ENCODE peak calls at places on chromosomes 4 and X, in four cellular contexts. T is posterior cingulate gyrus; O is activated CD8-positive, alpha-beta T cell treated with anti-CD3 and anti-CD28 coated beads, Interleukin-2, amount 10 ng/mL, durations not matched to agents 7 days and 5 days; B is activated naive CD4-positive, alpha-beta T cell treated with anti-CD3 and anti-CD28 coated beads for 36 hours. P is an unnamed sample.

GRCh38 chr4:16157609-16158503 is 68.4 kb downstream of the TAPT1 start:
- DNase-seq in T (no peak), O (no peak), B (no peak), P (no peak)

GRCh38 chr4:108536577-108536976 is 83.8 kb upstream of the RPL34 start:
- DNase-seq in T (no peak), O (no peak), B (peak; percentile 22), P (no peak)

GRCh38 chrX:38285649-38286048 is 41.7 kb downstream of the RPGR start:
- DNase-seq in T (no peak), O (no peak), B (no peak), P (no peak)

GRCh38 chrX:16665089-16665488 is 15.1 kb downstream of the S100G start:
- DNase-seq in T (no peak), O (no peak), B (no peak), P (no peak)

GRCh38 chr4:2792711-2793577 is at the start of gene SH3BP2:
- DNase-seq in T (peak; percentile 86), O (peak; percentile 57), B (peak; percentile 60), P (peak; percentile 82)

GRCh38 chr4:26884486-26884988 is 23.9 kb downstream of the STIM2 start:
- DNase-seq in T (no peak), O (no peak), B (no peak), P (no peak)

GRCh38 chr4:158667651-158668198 is 4.0 kb downstream of the C4orf46 start:
- DNase-seq in T (no peak), O (peak; percentile 39), B (peak; percentile 28), P (peak; percentile 74)

GRCh38 chr4:41179086-41179374 is 35.3 kb downstream of the APBB2 start:
- DNase-seq in T (no peak), O (no peak), B (no peak), P (no peak)

GRCh38 chr4:53055716-53056413 is 193.7 kb downstream of the RASL11B start:
- DNase-seq in T (no peak), O (no peak), B (no peak), P (no peak)

GRCh38 chr4:13918110-13918509 is 290.6 kb upstream of the BOD1L1 start:
- DNase-seq in T (no peak), O (no peak), B (no peak), P (no peak)

GRCh38 chr4:7539659-7540058 is 104.9 kb upstream of the PSAPL1 start:
- DNase-seq in T (peak; percentile 58), O (peak; percentile 81), B (peak; percentile 70), P (peak; percentile 67)

GRCh38 chrX:30659421-30659820 is 6.2 kb downstream of the GK start:
- DNase-seq in T (no peak), O (no peak), B (no peak), P (peak; percentile 85)

GRCh38 chr4:162497564-162498167 is 333.9 kb upstream of the FSTL5 start:
- DNase-seq in T (no peak), O (no peak), B (peak; percentile 12), P (peak; percentile 59)